ENCODE peak calls at places on chromosomes 3 and 15, in five cellular contexts. P is H9, A is trophoblast cell, G is IMR-90, Y is H1. N is an unnamed sample. For H3K4me1, the result is how much of the 10 kb centered on the place peaks cover.

GRCh38 chr3:169390310-169390731 is 273.2 kb downstream of the MECOM start:
- DNase-seq in A (peak), Y (no peak), P (no peak), G (no peak), N (no peak)

GRCh38 chr15:100861511-100861991 is 18.1 kb upstream of the ALDH1A3 start:
- DNase-seq in P (peak), Y (no peak), G (no peak), A (no peak), N (no peak)

GRCh38 chr15:96501362-96501761 is 170.9 kb downstream of the NR2F2 start:
- DNase-seq in A (no peak), G (no peak), P (no peak), Y (no peak), N (no peak)

GRCh38 chr3:151384741-151385174 is at the start of gene P2RY12:
- DNase-seq in Y (no peak), P (no peak), G (no peak), A (peak), N (no peak)

GRCh38 chr3:144763878-144764454 is 792.3 kb downstream of the DIPK2A start:
- DNase-seq in Y (no peak), A (no peak), P (no peak), G (no peak), N (no peak)

GRCh38 chr3:118817748-118818165 is 216.9 kb downstream of the IGSF11 start:
- DNase-seq in P (peak), G (peak), Y (no peak), A (peak), N (peak)

GRCh38 chr15:32956006-32956405 is 238.2 kb downstream of the GREM1 start:
- DNase-seq in G (peak), A (peak), P (peak), Y (no peak), N (peak)

GRCh38 chr3:18868911-18869689 is 279.2 kb upstream of the KCNH8 start:
- DNase-seq in A (no peak), P (no peak), Y (no peak), G (no peak), N (no peak)

GRCh38 chr15:26148461-26148860 is 285.3 kb upstream of the ATP10A start:
- DNase-seq in P (no peak), A (peak), Y (no peak), G (no peak), N (no peak)

GRCh38 chr15:41620536-41621199 is 39.5 kb upstream of the MGA start:
- DNase-seq in P (peak), Y (no peak), A (no peak), G (no peak), N (peak)

GRCh38 chr15:68434021-68434420 is 2.1 kb upstream of the ITGA11 start:
- DNase-seq in G (no peak), A (peak), P (peak), Y (peak), N (no peak)

GRCh38 chr3:185796431-185797107 is 28.3 kb downstream of the IGF2BP2 start:
- DNase-seq in A (peak), P (no peak), Y (no peak), G (peak), N (no peak)

GRCh38 chr3:112984485-112984884 is 6.3 kb upstream of the GTPBP8 start:
- DNase-seq in Y (no peak), P (no peak), G (peak), A (no peak), N (no peak)

GRCh38 chr3:184227481-184227935 is 1.9 kb upstream of the VWA5B2 start:
- DNase-seq in P (peak), G (no peak), A (peak), Y (peak), N (no peak)

GRCh38 chr15:91946075-91946474 is 92.6 kb downstream of the SLCO3A1 start:
- DNase-seq in G (no peak), Y (no peak), P (no peak), A (no peak), N (no peak)

GRCh38 chr15:70437882-70438331 is 325.5 kb downstream of the UACA start:
- DNase-seq in A (peak), G (no peak), P (peak), Y (no peak), N (no peak)

GRCh38 chr15:100721758-100722550 is 119.6 kb downstream of the ASB7 start:
- DNase-seq in A (peak), G (peak), Y (peak), P (peak), N (no peak)

GRCh38 chr3:89098964-89099585 is 8.3 kb upstream of the EPHA3 start:
- DNase-seq in P (peak), Y (peak), A (peak), G (peak), N (peak)

DNA sequence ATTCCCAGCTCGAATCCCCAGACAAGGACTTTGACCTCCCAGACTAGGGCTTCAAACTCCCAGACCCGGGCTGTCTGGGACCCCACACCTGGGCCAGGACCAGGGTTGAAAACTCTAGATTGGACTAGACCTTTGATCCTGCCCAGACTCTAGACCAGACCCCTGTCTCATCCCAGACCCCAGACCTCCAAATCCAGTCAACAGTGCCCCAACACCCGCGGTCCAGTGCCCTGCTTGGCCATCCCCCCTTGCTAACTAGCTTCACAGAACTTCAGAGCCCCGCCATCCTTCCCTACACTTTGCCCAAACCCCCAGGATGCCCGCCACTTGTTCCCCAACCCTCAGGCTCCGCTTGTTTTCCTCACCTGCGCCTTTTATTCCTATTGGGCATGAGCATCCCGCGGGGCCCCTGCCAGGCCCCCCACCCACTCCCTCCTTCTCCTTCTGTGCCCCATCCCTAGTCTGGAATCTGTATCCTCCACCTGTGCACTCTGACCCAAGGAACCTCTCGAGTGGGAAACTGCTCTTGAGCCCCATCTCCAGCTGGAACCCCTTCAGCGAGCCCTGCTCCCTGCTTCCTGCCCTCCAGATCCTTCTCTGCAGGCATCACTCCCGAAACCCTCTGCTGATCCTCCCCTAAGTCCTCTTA is 604 bp downstream of the GNAI2 start:
- DNase-seq in P (no peak), Y (peak), G (no peak), A (peak), N (no peak)
- H3K14ac ChIP-seq in P (peak), Y (no peak), G (peak), A (peak), N (no peak)

GRCh38 chr15:88901713-88902490 is 6.6 kb upstream of the HAPLN3 start:
- DNase-seq in A (no peak), G (no peak), Y (no peak), P (no peak), N (no peak)
- H3K4me1 ChIP-seq in A (under half), G (under half), Y (under half), P (under half), N (under half)

GRCh38 chr3:129936757-129937156 is 37.8 kb upstream of the TRH start:
- DNase-seq in G (peak), P (no peak), A (peak), Y (no peak), N (peak)
- H3K4me2 ChIP-seq in G (peak), P (no peak), A (no peak), Y (no peak), N (no peak)

GRCh38 chr3:53160660-53161344 is at the start of gene PRKCD:
- DNase-seq in G (peak), A (peak), Y (peak), P (peak), N (peak)
- H3K14ac ChIP-seq in G (peak), A (peak), Y (no peak), P (peak), N (peak)

DNA sequence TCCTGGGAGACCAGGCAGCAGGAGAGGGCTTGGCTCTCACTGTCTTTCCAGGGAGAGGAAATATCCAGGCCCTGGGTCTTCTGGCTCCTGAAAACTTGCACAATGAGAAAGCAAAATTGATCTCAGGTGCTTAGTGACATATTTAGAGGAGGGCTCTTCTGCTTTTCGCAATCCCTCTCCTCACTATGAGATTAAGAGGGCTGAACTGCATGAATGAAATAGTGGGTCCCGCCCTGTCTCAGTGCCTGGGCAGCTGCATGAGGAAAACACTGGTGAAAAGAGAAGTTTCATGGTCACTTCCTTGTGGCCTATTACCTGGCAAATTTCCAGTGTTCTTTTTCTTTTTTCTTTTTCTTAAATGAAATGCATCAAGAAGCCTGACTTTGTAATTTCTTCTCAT is 73.5 kb downstream of the TRAK1 start:
- DNase-seq in P (no peak), G (no peak), A (no peak), Y (no peak), N (no peak)
- H3K4me1 ChIP-seq in P (under half), G (under half), A (under half), Y (under half), N (under half)

GRCh38 chr3:125137432-125138033 is 75.0 kb downstream of the SLC12A8 start:
- DNase-seq in P (no peak), G (peak), Y (no peak), A (peak), N (no peak)
- H3K4me2 ChIP-seq in P (no peak), G (no peak), Y (no peak), A (no peak), N (no peak)

DNA sequence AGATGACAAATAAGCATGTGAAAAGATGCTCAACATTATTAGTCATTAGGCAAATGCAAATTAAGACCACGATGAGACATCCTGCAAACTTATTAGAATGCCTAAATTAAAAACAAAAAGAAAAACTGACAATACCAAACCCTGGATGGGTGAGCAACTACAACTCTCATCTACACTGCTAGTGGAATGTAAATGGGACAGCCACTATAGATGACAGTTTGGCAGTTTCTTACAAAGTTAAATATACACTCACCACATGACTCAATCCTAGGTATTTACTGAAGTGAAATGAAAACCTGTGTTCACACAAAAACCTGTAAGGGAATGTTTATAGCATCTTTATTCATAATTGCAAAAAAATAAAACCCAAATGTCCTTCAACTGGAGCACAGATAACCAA is 74.7 kb downstream of the NPTN start:
- DNase-seq in G (no peak), Y (no peak), A (no peak), P (no peak), N (no peak)
- H3K14ac ChIP-seq in G (no peak), Y (no peak), A (no peak), P (no peak), N (no peak)

GRCh38 chr3:72097053-72097452 is 312.1 kb upstream of the PROK2 start:
- DNase-seq in P (no peak), G (no peak), A (no peak), Y (no peak), N (no peak)
- H3K4me1 ChIP-seq in P (under half), G (under half), A (under half), Y (under half), N (under half)

GRCh38 chr3:156586905-156587766 is 32.2 kb upstream of the SSR3 start:
- DNase-seq in Y (no peak), P (no peak), A (peak), G (no peak), N (no peak)
- H3K4me2 ChIP-seq in Y (no peak), P (no peak), A (no peak), G (no peak), N (no peak)

DNA sequence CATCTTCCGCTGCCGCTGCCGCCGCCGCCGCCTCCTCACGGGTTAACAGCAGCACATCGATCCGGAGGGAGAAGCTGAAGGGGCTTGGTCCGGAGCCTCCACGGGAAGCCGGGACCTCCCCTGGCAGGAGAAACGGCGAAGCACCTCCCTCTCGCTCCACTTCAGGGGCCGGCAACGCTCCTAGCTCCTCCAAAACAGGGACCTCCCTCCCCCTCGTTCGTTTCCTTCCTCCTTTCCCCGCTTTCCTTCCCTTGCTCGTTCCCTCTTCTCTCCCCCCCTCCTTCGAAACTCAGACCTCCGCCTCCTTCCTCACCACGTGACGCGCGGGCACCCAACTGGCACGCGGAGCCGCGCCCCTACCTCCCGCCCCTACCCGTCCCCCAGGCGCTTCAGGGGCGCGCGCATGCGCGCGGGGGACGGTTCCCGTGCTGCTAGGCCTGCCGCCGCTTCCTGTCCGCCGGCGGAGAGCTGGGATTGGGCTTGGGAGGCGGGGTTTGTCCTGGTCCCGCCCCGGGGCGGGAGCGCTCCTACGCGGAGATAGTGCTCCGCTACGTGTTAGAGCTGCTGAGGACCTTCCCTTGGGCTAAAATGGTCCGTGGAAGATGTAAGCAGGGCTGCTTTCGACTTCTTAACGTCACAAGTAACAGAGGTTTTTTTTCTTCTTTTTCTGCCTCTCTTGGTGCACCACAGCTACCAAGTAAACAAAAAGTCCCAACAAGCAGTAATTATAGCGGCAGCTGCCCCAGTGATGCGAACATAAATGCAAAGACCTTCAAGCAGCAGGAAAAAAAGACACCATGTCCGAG is at the start of gene ADAM10:
- DNase-seq in Y (peak), P (peak), G (peak), A (peak), N (peak)
- H3K14ac ChIP-seq in Y (no peak), P (peak), G (peak), A (peak), N (peak)

N was measured in neuronal stem cell.